ENCODE peak calls at places on chromosomes 2 and 18, in ten cellular contexts. N is NT2/D1; R is NCI-H1417; S is non-pigmented ciliary epithelial cell; T is mucosa of descending colon; M is HEK293T; A is amniotic epithelial cell; Y is activated T-cell treated with anti-CD3 and anti-CD28 coated beads, Interleukin-2, amount 50 U/mL, for 48 hours; C is stimulated activated CD4-positive, alpha-beta T cell treated with anti-CD3 and anti-CD28 coated beads, Interleukin-15, amount 100 ng/mL, for 48 hours; D is ACHN. X is an unnamed sample.

GRCh38 chr2:237230355-237230754 is 144.7 kb downstream of the COPS8 start:
- DNase-seq in S (no peak), R (no peak), M (no peak), N (no peak), A (no peak), D (no peak), C (no peak), Y (no peak), T (no peak), X (no peak)

GRCh38 chr2:158325031-158325781 is 131.3 kb downstream of the CCDC148 start:
- DNase-seq in R (no peak), M (no peak), Y (no peak), T (no peak), C (no peak), S (peak), A (peak), N (no peak), D (peak), X (peak)

GRCh38 chr2:174412256-174412655 is 16.7 kb downstream of the SCRN3 start:
- DNase-seq in N (no peak), D (no peak), R (no peak), A (no peak), Y (no peak), C (no peak), T (no peak), M (no peak), S (no peak), X (no peak)

GRCh38 chr18:6627621-6628020 is 101.9 kb upstream of the ARHGAP28 start:
- DNase-seq in R (no peak), D (no peak), S (no peak), M (no peak), N (no peak), C (no peak), A (peak), T (no peak), Y (no peak), X (peak)

GRCh38 chr18:46755315-46756171 is 1.3 kb downstream of the ST8SIA5 start:
- DNase-seq in M (no peak), S (no peak), R (no peak), Y (no peak), T (no peak), N (no peak), A (no peak), C (no peak), D (no peak), X (no peak)

GRCh38 chr2:15400240-15400826 is 160.8 kb downstream of the NBAS start:
- DNase-seq in S (no peak), D (no peak), M (no peak), A (peak), T (no peak), Y (no peak), R (no peak), C (no peak), N (no peak), X (no peak)

GRCh38 chr18:47779381-47779780 is 151.1 kb downstream of the SMAD2 start:
- DNase-seq in A (no peak), T (no peak), M (no peak), Y (no peak), D (peak), S (no peak), R (no peak), C (no peak), N (no peak), X (no peak)

GRCh38 chr2:196063773-196064172 is 4.9 kb downstream of the DNAH7 start:
- DNase-seq in N (no peak), D (no peak), C (no peak), A (no peak), S (no peak), T (no peak), M (no peak), Y (no peak), R (no peak), X (no peak)

GRCh38 chr18:71831039-71831438 is 713.1 kb downstream of the CBLN2 start:
- DNase-seq in T (no peak), A (no peak), D (no peak), M (no peak), S (peak), Y (no peak), N (no peak), C (no peak), R (no peak), X (peak)

GRCh38 chr18:34121157-34121807 is 103.4 kb downstream of the NOL4 start:
- DNase-seq in S (no peak), Y (no peak), A (peak), N (no peak), T (no peak), R (peak), C (no peak), M (peak), D (peak), X (peak)

GRCh38 chr2:18790465-18791171 is 201.2 kb upstream of the NT5C1B start:
- DNase-seq in A (no peak), S (no peak), M (no peak), T (no peak), D (no peak), N (no peak), Y (no peak), R (no peak), C (no peak), X (no peak)